ENCODE peak calls at places on chromosomes 16 and 17, in four cellular contexts. One of them, this sample, is unnamed.

GRCh38 chr17:44314869-44315661 is 6.7 kb downstream of the RUNDC3A start:
- DNase-seq in heart left ventricle: no peak
- DNase-seq in B cell: peak; percentile 56
- DNase-seq in PC-3: peak; percentile 75
- DNase-seq in this sample: peak; percentile 54

GRCh38 chr17:17200831-17201230 is 5.3 kb downstream of the PLD6 start:
- DNase-seq in heart left ventricle: no peak
- DNase-seq in B cell: no peak
- DNase-seq in PC-3: no peak
- DNase-seq in this sample: no peak

GRCh38 chr16:11093578-11094074 is 149.3 kb downstream of the CLEC16A start:
- DNase-seq in heart left ventricle: no peak
- DNase-seq in B cell: no peak
- DNase-seq in PC-3: no peak
- DNase-seq in this sample: no peak

GRCh38 chr17:71757156-71757555 is 363.7 kb upstream of the SOX9 start:
- DNase-seq in heart left ventricle: no peak
- DNase-seq in B cell: no peak
- DNase-seq in PC-3: no peak
- DNase-seq in this sample: no peak

GRCh38 chr17:50956750-50957523 is 90.8 kb upstream of the TOB1 start:
- DNase-seq in heart left ventricle: peak; percentile 61
- DNase-seq in B cell: peak; percentile 73
- DNase-seq in PC-3: peak; percentile 71
- DNase-seq in this sample: peak; percentile 61

GRCh38 chr16:25692307-25692706 is 548 bp downstream of the HS3ST4 start:
- DNase-seq in heart left ventricle: no peak
- DNase-seq in B cell: no peak
- DNase-seq in PC-3: no peak
- DNase-seq in this sample: peak; percentile 18

GRCh38 chr17:5472511-5472910 is 3.7 kb upstream of the DHX33 start:
- DNase-seq in heart left ventricle: no peak
- DNase-seq in B cell: no peak
- DNase-seq in PC-3: no peak
- DNase-seq in this sample: no peak

GRCh38 chr16:68825427-68825826 is 17.9 kb upstream of the TANGO6 start:
- DNase-seq in heart left ventricle: no peak
- DNase-seq in B cell: no peak
- DNase-seq in PC-3: no peak
- DNase-seq in this sample: no peak

GRCh38 chr17:65867014-65867413 is 305.6 kb upstream of the AXIN2 start:
- DNase-seq in heart left ventricle: no peak
- DNase-seq in B cell: no peak
- DNase-seq in PC-3: no peak
- DNase-seq in this sample: no peak

GRCh38 chr17:78572277-78573205 is 4.7 kb downstream of the DNAH17 start:
- DNase-seq in heart left ventricle: no peak
- DNase-seq in B cell: peak; percentile 45
- DNase-seq in PC-3: no peak
- DNase-seq in this sample: no peak

GRCh38 chr16:86683441-86684194 is 105.3 kb downstream of the FOXL1 start:
- DNase-seq in heart left ventricle: no peak
- DNase-seq in B cell: no peak
- DNase-seq in PC-3: no peak
- DNase-seq in this sample: no peak

GRCh38 chr17:81684442-81684911 is 666 bp downstream of the HGS start:
- DNase-seq in heart left ventricle: no peak
- DNase-seq in B cell: no peak
- DNase-seq in PC-3: peak; percentile 85
- DNase-seq in this sample: no peak

GRCh38 chr16:61148930-61149329 is 887.3 kb downstream of the CDH8 start:
- DNase-seq in heart left ventricle: no peak
- DNase-seq in B cell: no peak
- DNase-seq in PC-3: no peak
- DNase-seq in this sample: no peak

GRCh38 chr17:42365136-42365535 is 23.1 kb downstream of the STAT3 start:
- DNase-seq in heart left ventricle: no peak
- DNase-seq in B cell: no peak
- DNase-seq in PC-3: no peak
- DNase-seq in this sample: no peak

GRCh38 chr17:50155115-50155819 is 4.8 kb upstream of the PPP1R9B start:
- DNase-seq in heart left ventricle: no peak
- DNase-seq in B cell: no peak
- DNase-seq in PC-3: no peak
- DNase-seq in this sample: no peak

DNA sequence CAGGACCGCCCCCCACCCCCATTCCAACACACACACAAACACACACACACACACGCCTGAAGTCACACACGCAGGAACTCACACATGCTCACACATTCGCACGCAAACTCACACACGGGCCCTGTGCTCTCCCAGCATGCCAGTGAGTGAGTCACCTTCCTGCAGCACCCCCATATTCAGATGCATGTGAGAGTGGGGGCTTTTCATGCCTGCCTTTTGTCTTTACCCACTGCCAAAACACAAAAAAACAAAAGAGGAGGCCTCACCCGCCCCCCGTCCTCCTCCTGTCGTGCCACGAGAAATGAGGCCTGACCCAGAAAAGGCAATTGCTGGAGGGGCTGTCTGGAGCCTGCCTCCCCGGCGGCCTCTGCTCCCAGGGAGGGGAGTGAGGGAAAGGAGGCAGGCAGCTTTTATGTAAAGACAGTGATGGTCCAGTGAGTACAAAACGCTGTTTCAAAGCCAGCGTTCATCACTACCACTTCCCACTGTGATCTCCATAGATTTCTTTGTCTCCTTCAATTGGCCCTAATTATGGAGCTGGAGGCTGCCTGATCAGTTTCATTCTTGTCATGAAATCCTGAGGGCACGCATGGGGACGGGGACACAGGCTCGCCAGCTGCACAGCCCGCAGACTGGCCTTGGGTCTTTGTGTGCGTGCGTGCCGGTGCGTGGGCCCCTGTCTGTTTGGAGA is 29.5 kb upstream of the GSE1 start:
- DNase-seq in heart left ventricle: no peak
- DNase-seq in B cell: no peak
- DNase-seq in PC-3: no peak
- DNase-seq in this sample: no peak
- TF ChIP-seq CTCF in heart left ventricle: no peak
- TF ChIP-seq CTCF in B cell: no peak
- TF ChIP-seq CTCF in PC-3: no peak
- TF ChIP-seq CTCF in this sample: no peak

GRCh38 chr17:73887739-73888138 is 243.5 kb upstream of the SDK2 start:
- DNase-seq in heart left ventricle: no peak
- DNase-seq in B cell: no peak
- DNase-seq in PC-3: no peak
- DNase-seq in this sample: no peak

GRCh38 chr17:73879987-73880386 is 235.7 kb upstream of the SDK2 start:
- DNase-seq in heart left ventricle: no peak
- DNase-seq in B cell: no peak
- DNase-seq in PC-3: no peak
- DNase-seq in this sample: no peak

GRCh38 chr17:73878923-73879322 is 234.7 kb upstream of the SDK2 start:
- DNase-seq in heart left ventricle: no peak
- DNase-seq in B cell: no peak
- DNase-seq in PC-3: no peak
- DNase-seq in this sample: no peak

GRCh38 chr17:73882590-73882989 is 238.3 kb upstream of the SDK2 start:
- DNase-seq in heart left ventricle: no peak
- DNase-seq in B cell: no peak
- DNase-seq in PC-3: no peak
- DNase-seq in this sample: no peak

DNA sequence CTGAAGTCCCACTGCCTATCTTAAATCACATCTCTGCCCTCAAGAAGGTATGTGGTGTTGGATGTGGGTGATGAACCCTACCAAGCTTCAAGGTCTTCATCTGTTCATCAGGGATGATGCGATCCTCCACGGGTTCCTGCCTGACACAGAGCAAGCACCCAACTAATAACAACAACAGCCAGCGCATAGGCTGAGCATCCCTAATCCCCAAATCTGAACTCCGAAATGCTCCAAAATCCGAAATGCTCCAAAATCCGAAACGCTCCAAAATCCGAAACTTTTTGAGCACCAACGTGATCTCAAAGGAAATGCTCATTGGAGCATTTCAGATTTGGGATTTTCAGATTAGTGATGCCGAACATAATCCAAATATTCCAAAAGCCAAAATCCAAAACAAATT is 238.9 kb upstream of the SDK2 start:
- DNase-seq in heart left ventricle: no peak
- DNase-seq in B cell: no peak
- DNase-seq in PC-3: no peak
- DNase-seq in this sample: no peak
- TF ChIP-seq CTCF in heart left ventricle: no peak
- TF ChIP-seq CTCF in B cell: no peak
- TF ChIP-seq CTCF in PC-3: no peak
- TF ChIP-seq CTCF in this sample: no peak

DNA sequence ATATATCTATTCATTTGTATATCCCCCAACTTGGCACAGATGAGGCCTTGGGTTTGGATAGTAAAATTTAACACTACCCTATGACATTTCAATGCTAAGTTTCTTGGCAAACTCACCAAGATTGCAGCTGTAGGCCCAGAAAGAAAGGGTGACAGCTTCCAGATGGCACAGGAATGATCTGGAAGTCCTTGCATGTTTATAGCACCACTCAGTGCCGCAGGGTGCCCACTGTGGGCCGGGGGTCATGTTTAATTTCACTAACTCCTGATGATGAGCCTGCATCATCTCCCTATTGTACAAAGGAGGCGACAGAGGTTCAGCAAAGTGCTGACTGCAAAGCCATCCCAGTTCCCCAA is 166.0 kb downstream of the XYLT1 start:
- DNase-seq in heart left ventricle: no peak
- DNase-seq in B cell: no peak
- DNase-seq in PC-3: no peak
- DNase-seq in this sample: no peak
- TF ChIP-seq CTCF in heart left ventricle: no peak
- TF ChIP-seq CTCF in B cell: no peak
- TF ChIP-seq CTCF in PC-3: no peak
- TF ChIP-seq CTCF in this sample: no peak

GRCh38 chr17:39939031-39939430 is 11.5 kb downstream of the LRRC3C start:
- DNase-seq in heart left ventricle: no peak
- DNase-seq in B cell: no peak
- DNase-seq in PC-3: no peak
- DNase-seq in this sample: no peak

GRCh38 chr17:39939588-39940419 is 12.3 kb downstream of the LRRC3C start:
- DNase-seq in heart left ventricle: peak; percentile 41
- DNase-seq in B cell: peak; percentile 43
- DNase-seq in PC-3: peak; percentile 24
- DNase-seq in this sample: no peak

GRCh38 chr17:39935896-39936295 is 8.4 kb downstream of the LRRC3C start:
- DNase-seq in heart left ventricle: no peak
- DNase-seq in B cell: no peak
- DNase-seq in PC-3: peak; percentile 9
- DNase-seq in this sample: no peak

GRCh38 chr17:39937462-39937861 is 9.9 kb downstream of the LRRC3C start:
- DNase-seq in heart left ventricle: no peak
- DNase-seq in B cell: no peak
- DNase-seq in PC-3: no peak
- DNase-seq in this sample: no peak

DNA sequence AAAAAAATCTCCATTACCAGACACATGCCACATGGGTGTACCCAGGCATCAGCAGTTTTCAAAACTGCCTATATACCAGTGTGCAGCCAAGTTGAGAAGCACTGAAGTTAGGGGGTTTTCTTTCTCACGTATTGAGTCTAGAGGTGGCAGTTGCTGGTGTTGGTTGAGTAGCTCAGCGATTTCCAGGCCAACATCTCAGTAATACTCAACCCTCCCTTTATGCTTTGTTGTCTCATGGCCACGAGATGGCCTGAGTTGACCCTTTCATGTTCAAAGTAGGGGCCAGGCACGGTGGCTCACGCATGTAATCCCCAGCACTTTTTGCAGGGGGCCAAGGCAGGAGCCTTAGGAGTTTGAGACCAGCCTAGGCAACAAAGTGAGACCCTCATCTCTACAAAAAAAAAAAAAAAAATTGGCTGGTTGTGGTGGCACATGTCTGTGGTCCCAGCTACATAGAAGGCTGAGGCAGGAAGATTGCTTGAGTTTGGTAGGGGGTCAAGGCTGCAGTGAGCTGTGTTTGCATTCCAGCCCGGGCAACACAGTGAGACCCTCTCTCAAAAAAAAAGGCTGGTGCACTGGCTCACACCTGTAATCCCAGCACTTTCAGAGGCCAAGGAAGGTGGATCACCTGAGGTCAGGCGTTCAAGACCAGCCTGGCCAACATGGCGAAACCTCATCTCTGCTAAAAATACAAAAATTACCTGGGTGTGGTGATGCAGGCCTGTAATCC is 10.8 kb downstream of the LRRC3C start:
- DNase-seq in heart left ventricle: no peak
- DNase-seq in B cell: no peak
- DNase-seq in PC-3: no peak
- DNase-seq in this sample: no peak
- TF ChIP-seq CTCF in heart left ventricle: no peak
- TF ChIP-seq CTCF in B cell: no peak
- TF ChIP-seq CTCF in PC-3: no peak
- TF ChIP-seq CTCF in this sample: no peak

GRCh38 chr16:35908152-35908551 is 2448.7 kb downstream of the TP53TG3F start:
- DNase-seq in heart left ventricle: no peak
- DNase-seq in B cell: no peak
- DNase-seq in PC-3: no peak
- DNase-seq in this sample: no peak
- TF ChIP-seq CTCF in heart left ventricle: no peak
- TF ChIP-seq CTCF in B cell: no peak
- TF ChIP-seq CTCF in PC-3: no peak
- TF ChIP-seq CTCF in this sample: no peak

DNA sequence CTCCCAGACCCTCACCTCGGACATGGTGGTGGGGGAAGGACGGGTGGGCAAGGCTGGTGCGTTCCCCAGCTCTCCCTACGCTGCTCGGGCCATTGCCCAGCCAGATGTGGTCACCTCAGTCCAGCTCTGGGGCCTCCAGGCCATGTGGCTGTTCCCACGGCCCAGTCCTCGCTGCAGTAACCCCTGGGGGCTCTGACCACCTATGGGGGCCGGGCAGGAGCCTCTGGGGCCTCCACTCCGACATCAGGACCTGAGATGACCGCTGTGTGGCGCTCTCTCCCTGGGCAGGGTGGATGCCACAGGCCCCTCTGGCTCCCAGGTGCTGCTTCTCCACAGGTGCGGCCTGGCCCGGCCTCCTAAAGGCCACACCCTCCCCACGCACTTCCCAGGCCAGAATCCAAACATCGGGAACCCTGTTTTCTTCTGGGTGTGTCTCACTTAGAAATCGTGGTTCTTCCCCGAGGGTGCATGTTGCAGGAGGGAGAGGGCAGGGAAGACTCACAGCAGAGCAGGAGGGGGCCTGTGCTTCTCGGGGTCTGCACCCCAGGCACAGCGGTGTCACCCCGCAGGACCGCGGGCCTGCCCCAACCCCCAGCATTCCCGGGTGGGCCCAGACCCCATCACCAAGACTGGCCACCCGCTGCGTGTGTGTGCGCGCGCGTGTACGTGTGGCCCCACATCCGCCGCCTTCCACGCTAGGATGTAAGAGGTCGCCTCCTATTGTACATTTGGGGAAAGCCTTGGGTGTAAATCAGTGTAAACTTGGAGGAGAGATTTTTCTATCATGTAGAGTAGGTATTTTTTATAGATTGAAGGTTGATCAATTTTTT is 5.9 kb upstream of the CAPN15 start:
- DNase-seq in heart left ventricle: no peak
- DNase-seq in B cell: no peak
- DNase-seq in PC-3: no peak
- DNase-seq in this sample: no peak
- TF ChIP-seq CTCF in heart left ventricle: no peak
- TF ChIP-seq CTCF in B cell: no peak
- TF ChIP-seq CTCF in PC-3: peak; percentile 24
- TF ChIP-seq CTCF in this sample: no peak